ENCODE peak calls at places on chromosome 21, in four cellular contexts. K is CD8-positive, alpha-beta T cell; T is body of pancreas; B is brain microvascular endothelial cell. Y is an unnamed sample.
A peak's percentile ranks its signal among the peaks of the same experiment; 100 is the strongest.

GRCh38 chr21:40049031-40049958 is 182.1 kb downstream of the PCP4 start:
- DNase-seq in K (no peak), T (no peak), B (no peak), Y (no peak)

GRCh38 chr21:14096577-14096976 is 114.2 kb downstream of the LIPI start:
- DNase-seq in K (no peak), T (no peak), B (no peak), Y (no peak)

GRCh38 chr21:28798798-28799197 is 193.9 kb downstream of the LTN1 start:
- DNase-seq in K (no peak), T (no peak), B (no peak), Y (no peak)

GRCh38 chr21:33155457-33155856 is 74.3 kb upstream of the IFNAR2 start:
- DNase-seq in K (no peak), T (no peak), B (no peak), Y (no peak)

GRCh38 chr21:33651965-33652680 is 9.8 kb downstream of the ITSN1 start:
- DNase-seq in K (no peak), T (no peak), B (no peak), Y (no peak)

GRCh38 chr21:46154155-46154954 is 1.0 kb downstream of the FTCD start:
- DNase-seq in K (no peak), T (peak; percentile 10), B (no peak), Y (no peak)

GRCh38 chr21:16741228-16741665 is 771.6 kb upstream of the CXADR start:
- DNase-seq in K (no peak), T (no peak), B (no peak), Y (no peak)

GRCh38 chr21:25895565-25896205 is 160.9 kb downstream of the GABPA start:
- DNase-seq in K (no peak), T (no peak), B (no peak), Y (no peak)

GRCh38 chr21:25582888-25583287 is 24.4 kb downstream of the MRPL39 start:
- DNase-seq in K (no peak), T (no peak), B (no peak), Y (no peak)

GRCh38 chr21:29506947-29507346 is 208.2 kb downstream of the BACH1 start:
- DNase-seq in K (no peak), T (no peak), B (peak; percentile 30), Y (no peak)

GRCh38 chr21:24716306-24716918 is 890.9 kb downstream of the MRPL39 start:
- DNase-seq in K (no peak), T (no peak), B (no peak), Y (no peak)

GRCh38 chr21:46325073-46325912 is 1.3 kb downstream of the PCNT start:
- DNase-seq in K (peak; percentile 25), T (peak; percentile 42), B (peak; percentile 24), Y (peak; percentile 32)

GRCh38 chr21:26554365-26554764 is 18.7 kb downstream of the CYYR1 start:
- DNase-seq in K (no peak), T (no peak), B (no peak), Y (no peak)

GRCh38 chr21:17455451-17455850 is 57.4 kb upstream of the CXADR start:
- DNase-seq in K (no peak), T (no peak), B (no peak), Y (peak; percentile 61)

GRCh38 chr21:32826317-32827167 is 55.0 kb upstream of the PAXBP1 start:
- DNase-seq in K (peak; percentile 7), T (peak; percentile 26), B (peak; percentile 38), Y (no peak)

GRCh38 chr21:21096956-21097355 is 98.7 kb downstream of the NCAM2 start:
- DNase-seq in K (no peak), T (no peak), B (no peak), Y (no peak)

GRCh38 chr21:40185208-40185607 is 318.0 kb downstream of the PCP4 start:
- DNase-seq in K (no peak), T (no peak), B (no peak), Y (no peak)

GRCh38 chr21:25188639-25189038 is 418.6 kb downstream of the MRPL39 start:
- DNase-seq in K (no peak), T (no peak), B (no peak), Y (no peak)

GRCh38 chr21:28781602-28782274 is 210.9 kb downstream of the LTN1 start:
- DNase-seq in K (no peak), T (no peak), B (peak; percentile 44), Y (no peak)

GRCh38 chr21:28642891-28643290 is 349.8 kb downstream of the LTN1 start:
- DNase-seq in K (no peak), T (no peak), B (no peak), Y (no peak)

GRCh38 chr21:46158666-46159300 is 3.4 kb upstream of the FTCD start:
- DNase-seq in K (no peak), T (no peak), B (no peak), Y (peak; percentile 35)

GRCh38 chr21:32481875-32482408 is 69.4 kb downstream of the EVA1C start:
- DNase-seq in K (no peak), T (no peak), B (no peak), Y (no peak)

GRCh38 chr21:33332143-33332542 is 7.4 kb downstream of the IFNAR1 start:
- DNase-seq in K (no peak), T (no peak), B (no peak), Y (no peak)

GRCh38 chr21:46144464-46145070 is 10.8 kb downstream of the FTCD start:
- DNase-seq in K (no peak), T (no peak), B (no peak), Y (no peak)

GRCh38 chr21:17427831-17428483 is 84.9 kb upstream of the CXADR start:
- DNase-seq in K (no peak), T (no peak), B (no peak), Y (no peak)

GRCh38 chr21:29382029-29382654 is 83.4 kb downstream of the BACH1 start:
- DNase-seq in K (no peak), T (no peak), B (peak; percentile 54), Y (no peak)

GRCh38 chr21:25307489-25307888 is 299.8 kb downstream of the MRPL39 start:
- DNase-seq in K (no peak), T (no peak), B (no peak), Y (no peak)

GRCh38 chr21:32256873-32257620 is 21.8 kb downstream of the MIS18A start:
- DNase-seq in K (no peak), T (peak; percentile 84), B (peak; percentile 89), Y (no peak)

GRCh38 chr21:31335957-31336738 is 7.9 kb downstream of the TIAM1 start:
- DNase-seq in K (no peak), T (no peak), B (peak; percentile 94), Y (no peak)

GRCh38 chr21:15731243-15731613 is 1.4 kb downstream of the USP25 start:
- DNase-seq in K (peak; percentile 6), T (no peak), B (no peak), Y (no peak)

GRCh38 chr21:15732290-15732995 is 2.7 kb downstream of the USP25 start:
- DNase-seq in K (peak; percentile 9), T (no peak), B (no peak), Y (no peak)

GRCh38 chr21:15730484-15731242 is 881 bp downstream of the USP25 start:
- DNase-seq in K (no peak), T (no peak), B (no peak), Y (peak; percentile 35)

GRCh38 chr21:15735409-15735808 is 5.6 kb downstream of the USP25 start:
- DNase-seq in K (no peak), T (no peak), B (no peak), Y (no peak)

GRCh38 chr21:15732996-15733329 is 3.2 kb downstream of the USP25 start:
- DNase-seq in K (no peak), T (no peak), B (no peak), Y (no peak)
- H3K27ac ChIP-seq in K (peak overlapping the region; percentile 26), T (peak overlapping the region; percentile 97), B (no peak overlapping the region), Y (peak overlapping the region; percentile 5)

DNA sequence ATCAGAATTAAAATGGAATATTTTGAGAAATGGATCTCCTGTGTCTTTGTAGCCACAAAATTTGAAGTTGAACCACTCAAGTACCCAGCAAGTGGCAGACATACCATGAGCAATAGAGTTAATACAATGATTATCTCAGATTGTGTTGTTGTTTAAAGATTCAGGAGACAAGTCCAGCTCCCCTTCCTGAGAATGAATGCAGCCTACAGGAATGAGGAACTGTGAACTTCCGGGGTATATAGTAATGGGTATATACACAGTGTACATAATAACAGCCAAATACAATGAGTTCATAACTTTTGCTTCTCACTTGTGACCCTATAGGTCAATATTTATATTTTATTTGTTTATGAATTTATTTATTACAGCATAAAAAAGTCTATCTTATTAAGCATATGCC is 445.0 kb downstream of the SETD4 start:
- DNase-seq in K (no peak), T (no peak), B (no peak), Y (no peak)
- H3K27ac ChIP-seq in K (no peak overlapping the region), T (no peak overlapping the region), B (no peak overlapping the region), Y (no peak overlapping the region)

GRCh38 chr21:45049725-45050359 is 24.5 kb upstream of the ADARB1 start:
- DNase-seq in K (no peak), T (no peak), B (peak; percentile 18), Y (no peak)
- H3K27ac ChIP-seq in K (no peak overlapping the region), T (no peak overlapping the region), B (peak overlapping the region; percentile 96), Y (peak overlapping the region; percentile 39)

DNA sequence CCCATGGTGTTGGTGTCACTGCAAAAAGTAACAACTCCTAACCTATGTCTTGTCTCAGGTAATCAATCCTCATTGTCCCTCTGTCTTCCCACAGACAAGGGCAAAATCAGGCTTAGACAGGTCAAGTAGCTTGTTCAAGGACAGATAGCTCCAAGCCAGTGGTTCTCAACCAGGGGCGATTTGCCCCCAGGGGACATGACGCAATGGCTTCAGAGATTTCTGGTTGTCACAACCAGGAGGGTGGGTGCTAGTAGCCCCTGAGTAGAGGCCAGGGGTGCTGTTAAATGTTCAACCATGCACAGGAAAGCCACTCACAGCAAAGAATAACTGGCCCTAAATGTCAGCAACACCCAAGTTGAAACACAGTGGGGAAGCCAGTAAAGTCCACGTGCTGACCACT is 178.9 kb downstream of the RUNX1 start:
- DNase-seq in K (no peak), T (no peak), B (no peak), Y (no peak)
- H3K27ac ChIP-seq in K (no peak overlapping the region), T (no peak overlapping the region), B (no peak overlapping the region), Y (no peak overlapping the region)

DNA sequence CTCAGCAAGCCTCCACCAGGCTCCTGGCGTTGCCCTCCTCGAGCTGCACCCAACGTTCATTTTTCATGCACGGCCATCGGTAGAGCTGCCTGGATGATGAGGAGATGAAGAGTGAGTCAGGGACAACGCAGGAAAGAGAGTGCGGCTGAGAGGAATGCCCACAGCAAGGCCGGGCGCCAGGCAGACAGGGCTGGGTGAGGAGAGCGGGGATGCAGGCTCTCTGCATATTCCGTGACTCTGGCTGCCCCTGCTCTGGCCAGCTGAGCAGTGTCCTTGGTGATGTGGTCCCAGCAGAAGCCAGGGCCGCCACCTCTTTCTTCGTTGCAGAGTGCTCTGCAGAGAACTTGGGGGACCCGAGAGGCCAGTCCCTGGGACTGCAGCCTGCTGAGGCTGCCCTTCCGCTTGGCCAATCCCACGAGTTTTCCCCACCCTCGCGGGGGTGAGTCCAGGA is 10.8 kb downstream of the UMODL1 start:
- DNase-seq in K (no peak), T (no peak), B (no peak), Y (no peak)
- H3K27ac ChIP-seq in K (no peak overlapping the region), T (no peak overlapping the region), B (no peak overlapping the region), Y (no peak overlapping the region)

DNA sequence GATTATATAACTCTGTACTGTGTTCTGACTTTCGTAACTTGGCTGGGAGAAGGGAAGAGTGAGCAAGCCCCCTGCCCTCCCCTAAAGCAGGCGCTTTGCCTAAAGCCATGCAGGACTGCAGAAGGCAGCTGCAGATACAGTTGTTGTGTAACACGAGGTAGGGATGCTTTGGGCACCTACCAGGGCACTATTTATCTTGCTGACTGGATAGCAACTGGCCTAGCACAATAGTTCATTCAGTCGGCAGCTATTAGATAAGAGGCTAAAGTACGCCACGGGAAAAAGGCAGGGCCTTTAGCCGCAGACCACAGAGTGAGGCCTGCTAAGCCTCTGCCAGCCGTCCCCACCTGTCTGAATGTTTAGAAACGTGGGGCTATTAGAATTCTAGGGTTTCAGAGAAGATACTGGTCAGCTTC is 80.9 kb downstream of the TTC3 start:
- DNase-seq in K (no peak), T (no peak), B (no peak), Y (peak; percentile 62)
- H3K27ac ChIP-seq in K (no peak overlapping the region), T (peak overlapping the region; percentile 71), B (no peak overlapping the region), Y (peak overlapping the region; percentile 51)